ENCODE peak calls at places on chromosomes 1 and 21, in nine cellular contexts. O is fibroblast of lung; G is CD8-positive, alpha-beta T cell; I is CD4-positive, CD25-positive, alpha-beta regulatory T cell; B is iPS DF 6.9; E is upper lobe of right lung; Z is A673; H is ascending aorta; R is psoas muscle. A is an unnamed sample.

GRCh38 chr1:54884768-54885167 is 2.2 kb downstream of the DHCR24 start:
- DNase-seq in O (no peak), I (no peak), H (no peak), G (no peak), Z (no peak), R (no peak), E (no peak), B (no peak), A (no peak)

GRCh38 chr1:150234309-150234646 is 1.6 kb downstream of the ANP32E start:
- DNase-seq in G (no peak), O (no peak), B (no peak), Z (no peak), E (no peak), H (no peak), R (no peak), I (no peak), A (no peak)

GRCh38 chr1:224430511-224431113 is 4.0 kb downstream of the WDR26 start:
- DNase-seq in H (no peak), E (no peak), Z (peak; percentile 64), G (peak; percentile 38), I (peak; percentile 71), B (no peak), O (peak; percentile 80), R (no peak), A (peak; percentile 48)

GRCh38 chr1:234774971-234775370 is 165.0 kb upstream of the IRF2BP2 start:
- DNase-seq in R (no peak), B (no peak), I (no peak), E (no peak), O (no peak), H (no peak), G (no peak), Z (no peak), A (peak; percentile 94)

GRCh38 chr1:242425232-242425631 is 99.3 kb downstream of the PLD5 start:
- DNase-seq in G (no peak), E (no peak), I (no peak), R (no peak), Z (peak; percentile 10), H (no peak), B (no peak), O (no peak), A (peak; percentile 61)

GRCh38 chr21:34126269-34126668 is 52.9 kb downstream of the MRPS6 start:
- DNase-seq in R (no peak), Z (no peak), I (peak; percentile 23), G (no peak), E (no peak), O (peak; percentile 16), H (no peak), B (no peak), A (no peak)

GRCh38 chr1:215673943-215674342 is 106.8 kb downstream of the KCTD3 start:
- DNase-seq in R (no peak), O (no peak), B (no peak), G (no peak), I (no peak), E (no peak), H (no peak), Z (no peak), A (no peak)

GRCh38 chr1:7705048-7705907 is 65.8 kb upstream of the VAMP3 start:
- DNase-seq in I (peak; percentile 64), H (no peak), G (peak; percentile 33), B (no peak), E (peak; percentile 76), Z (no peak), O (no peak), R (peak; percentile 53), A (no peak)

GRCh38 chr1:40107290-40107959 is 10.4 kb upstream of the PPT1 start:
- DNase-seq in B (no peak), E (no peak), Z (no peak), G (no peak), I (no peak), H (no peak), R (no peak), O (no peak), A (no peak)

GRCh38 chr1:74247881-74248528 is 12.8 kb downstream of the TNNI3K start:
- DNase-seq in H (no peak), Z (no peak), R (no peak), E (no peak), I (no peak), G (no peak), O (no peak), B (no peak), A (no peak)

GRCh38 chr1:212152308-212152693 is 116.8 kb downstream of the DTL start:
- DNase-seq in B (no peak), H (no peak), R (no peak), Z (no peak), G (no peak), I (no peak), E (no peak), O (no peak), A (no peak)

GRCh38 chr1:46800742-46801141 is 1.9 kb downstream of the CYP4B1 start:
- DNase-seq in E (no peak), H (no peak), I (no peak), R (no peak), Z (no peak), G (no peak), B (no peak), O (no peak), A (no peak)

GRCh38 chr1:202207292-202207691 is 13.7 kb downstream of the LGR6 start:
- DNase-seq in E (no peak), Z (peak; percentile 61), I (no peak), R (no peak), H (no peak), G (no peak), O (peak; percentile 76), B (no peak), A (peak; percentile 75)

GRCh38 chr1:170360601-170361000 is 171.4 kb upstream of the GORAB start:
- DNase-seq in G (no peak), O (no peak), H (no peak), E (no peak), B (no peak), Z (no peak), R (no peak), I (no peak), A (no peak)

GRCh38 chr1:59901770-59902388 is 24.7 kb downstream of the CYP2J2 start:
- DNase-seq in Z (peak; percentile 23), G (no peak), H (no peak), B (no peak), R (no peak), O (no peak), I (no peak), E (no peak), A (no peak)

GRCh38 chr1:15016001-15016400 is 137.5 kb upstream of the TMEM51 start:
- DNase-seq in Z (no peak), G (no peak), H (no peak), R (no peak), O (no peak), E (no peak), I (no peak), B (no peak), A (no peak)

GRCh38 chr1:114510235-114511047 is 562 bp downstream of the TRIM33 start:
- DNase-seq in G (peak; percentile 43), R (peak; percentile 34), H (no peak), Z (peak; percentile 32), O (no peak), B (no peak), I (peak; percentile 32), E (peak; percentile 79), A (peak; percentile 26)

GRCh38 chr1:15282810-15283474 is 35.9 kb downstream of the FHAD1 start:
- DNase-seq in G (no peak), I (no peak), R (no peak), E (no peak), O (no peak), B (no peak), Z (no peak), H (no peak), A (peak; percentile 64)

DNA sequence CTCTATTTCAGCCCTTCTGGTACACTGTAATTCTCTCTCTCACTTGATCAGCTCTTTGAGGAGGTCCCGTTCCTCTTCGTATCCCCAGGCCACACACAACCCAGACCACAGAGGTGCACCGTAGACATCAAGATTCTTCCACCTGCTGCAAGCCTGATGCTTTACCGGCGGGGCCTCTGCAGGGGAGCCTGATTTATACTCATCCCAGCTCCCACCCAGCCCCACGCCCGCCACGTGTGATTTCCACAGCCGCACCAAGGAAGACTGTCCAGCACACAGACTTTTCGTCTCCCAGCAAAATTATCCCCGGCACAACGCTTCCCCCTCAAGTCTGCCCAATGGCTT is 667 bp downstream of the SMYD3 start:
- DNase-seq in G (no peak), Z (no peak), O (no peak), H (no peak), I (no peak), R (no peak), E (peak; percentile 61), B (no peak), A (no peak)
- H3K36me3 ChIP-seq in G (no peaks in the 10 kb centered on the region), Z (no peaks in the 10 kb centered on the region), O (no peaks in the 10 kb centered on the region), H (no peaks in the 10 kb centered on the region), I (no peaks in the 10 kb centered on the region), R (no peaks in the 10 kb centered on the region), E (no peaks in the 10 kb centered on the region), B (no peaks in the 10 kb centered on the region), A (no peaks in the 10 kb centered on the region)

GRCh38 chr1:5342830-5343229 is 649.4 kb downstream of the NPHP4 start:
- DNase-seq in Z (no peak), H (no peak), I (no peak), R (no peak), O (no peak), G (no peak), E (no peak), B (no peak), A (no peak)
- H3K9me3 ChIP-seq in Z (no peaks in the 10 kb centered on the region), H (no peaks in the 10 kb centered on the region), I (no peaks in the 10 kb centered on the region), R (no peaks in the 10 kb centered on the region), O (no peaks in the 10 kb centered on the region), G (no peaks in the 10 kb centered on the region), E (no peaks in the 10 kb centered on the region), B (peaks cover 5% of the 10 kb centered on the region), A (no peaks in the 10 kb centered on the region)

GRCh38 chr1:25347556-25347955 is 9.4 kb downstream of the TMEM50A start:
- DNase-seq in B (no peak), Z (no peak), O (no peak), G (no peak), E (no peak), H (no peak), R (no peak), I (no peak), A (no peak)

GRCh38 chr1:25343872-25344271 is 5.7 kb downstream of the TMEM50A start:
- DNase-seq in G (no peak), R (peak; percentile 40), B (no peak), I (no peak), Z (peak; percentile 21), O (peak; percentile 85), H (no peak), E (no peak), A (peak; percentile 93)

DNA sequence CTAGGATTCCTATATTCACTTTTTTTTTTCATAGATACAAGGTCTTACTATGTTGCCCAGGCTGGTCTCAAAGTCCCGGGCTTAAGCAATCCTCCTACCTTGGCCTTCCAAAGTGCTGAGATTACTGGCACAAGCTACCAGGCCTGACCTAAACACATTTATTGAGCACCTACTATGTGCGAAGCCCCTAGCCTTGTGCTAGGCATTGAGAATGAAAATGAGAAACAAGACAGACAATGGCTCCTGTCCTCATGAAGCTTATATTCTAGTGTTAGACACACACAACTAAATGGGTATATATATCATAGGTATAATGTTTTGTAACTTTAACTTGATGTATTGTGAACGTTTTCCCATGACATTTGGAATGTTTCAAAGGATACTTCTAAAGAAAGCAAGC is 11.5 kb downstream of the TMEM50A start:
- DNase-seq in Z (no peak), R (no peak), E (no peak), O (no peak), G (no peak), B (no peak), H (no peak), I (no peak), A (no peak)
- H3K36me3 ChIP-seq in Z (peaks cover 29% of the 10 kb centered on the region), R (peaks cover 4% of the 10 kb centered on the region), E (peaks cover 63% of the 10 kb centered on the region), O (no peaks in the 10 kb centered on the region), G (peaks cover 11% of the 10 kb centered on the region), B (no peaks in the 10 kb centered on the region), H (peaks cover 50% of the 10 kb centered on the region), I (peaks cover 65% of the 10 kb centered on the region), A (peaks cover 63% of the 10 kb centered on the region)

GRCh38 chr1:240883490-240883889 is 271.5 kb upstream of the GREM2 start:
- DNase-seq in B (no peak), O (no peak), R (no peak), Z (no peak), G (no peak), H (no peak), I (no peak), E (no peak), A (no peak)
- H3K9me3 ChIP-seq in B (no peaks in the 10 kb centered on the region), O (no peaks in the 10 kb centered on the region), R (no peaks in the 10 kb centered on the region), Z (no peaks in the 10 kb centered on the region), G (no peaks in the 10 kb centered on the region), H (no peaks in the 10 kb centered on the region), I (peaks cover 8% of the 10 kb centered on the region), E (no peaks in the 10 kb centered on the region), A (no peaks in the 10 kb centered on the region)

A was measured in MG63.